ENCODE peak calls at places on chromosome 9, in four cellular contexts. B, Y, V and S are unnamed samples. For H3K36me3, the result is how much of the 10 kb centered on the place peaks cover.

GRCh38 chr9:36337002-36337401 is 63.1 kb downstream of the RNF38 start:
- DNase-seq in B (no peak), Y (no peak), V (no peak), S (no peak)

GRCh38 chr9:136587145-136587943 is 41.5 kb upstream of the NOTCH1 start:
- DNase-seq in B (peak), Y (no peak), V (no peak), S (no peak)

GRCh38 chr9:38254756-38255155 is 137.7 kb upstream of the ALDH1B1 start:
- DNase-seq in B (no peak), Y (no peak), V (no peak), S (no peak)

GRCh38 chr9:96222132-96222531 is 79.8 kb downstream of the HSD17B3 start:
- DNase-seq in B (peak), Y (no peak), V (no peak), S (peak)

GRCh38 chr9:15746905-15747304 is 194.1 kb downstream of the CCDC171 start:
- DNase-seq in B (no peak), Y (no peak), V (no peak), S (no peak)

GRCh38 chr9:115910899-115911298 is 242.7 kb upstream of the PAPPA start:
- DNase-seq in B (no peak), Y (no peak), V (no peak), S (no peak)

GRCh38 chr9:134180786-134181647 is 16.7 kb upstream of the RNU6ATAC start:
- DNase-seq in B (no peak), Y (no peak), V (no peak), S (no peak)

GRCh38 chr9:119252671-119253299 is 116.5 kb downstream of the BRINP1 start:
- DNase-seq in B (no peak), Y (no peak), V (peak), S (no peak)

GRCh38 chr9:72509635-72510034 is 11.8 kb upstream of the TMC1 start:
- DNase-seq in B (peak), Y (no peak), V (no peak), S (no peak)

GRCh38 chr9:116493183-116493582 is 193.9 kb upstream of the TRIM32 start:
- DNase-seq in B (no peak), Y (no peak), V (no peak), S (no peak)

GRCh38 chr9:133563286-133564213 is 29.0 kb downstream of the ADAMTSL2 start:
- DNase-seq in B (peak), Y (no peak), V (no peak), S (no peak)

GRCh38 chr9:99085949-99086948 is 18.7 kb upstream of the TGFBR1 start:
- DNase-seq in B (peak), Y (no peak), V (no peak), S (peak)

GRCh38 chr9:101738566-101739183 is at the start of gene GRIN3A:
- DNase-seq in B (no peak), Y (no peak), V (peak), S (no peak)

DNA sequence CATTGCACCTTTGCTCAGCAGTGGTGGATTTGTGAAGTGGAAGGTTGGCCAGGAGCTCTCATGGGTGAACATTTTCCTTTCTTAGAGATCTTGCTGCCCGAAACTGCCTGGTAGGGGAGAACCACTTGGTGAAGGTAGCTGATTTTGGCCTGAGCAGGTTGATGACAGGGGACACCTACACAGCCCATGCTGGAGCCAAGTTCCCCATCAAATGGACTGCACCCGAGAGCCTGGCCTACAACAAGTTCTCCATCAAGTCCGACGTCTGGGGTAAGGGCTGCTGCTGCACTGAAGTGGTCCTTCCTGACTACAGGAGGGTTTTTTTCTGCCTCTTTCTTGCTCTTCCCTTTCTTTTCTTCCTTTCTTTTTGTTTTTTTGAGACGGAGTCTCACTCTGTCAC is 21.8 kb downstream of the QRFP start:
- DNase-seq in B (no peak), Y (no peak), V (no peak), S (no peak)
- H3K36me3 ChIP-seq in B (half or more), Y (half or more), V (half or more), S (half or more)

GRCh38 chr9:70954607-70955143 is 166.7 kb downstream of the TRPM3 start:
- DNase-seq in B (no peak), Y (no peak), V (no peak), S (peak)
- H2BK12ac ChIP-seq in B (peak), Y (no peak), V (no peak), S (no peak)

GRCh38 chr9:131645078-131645776 is 94.6 kb downstream of the RAPGEF1 start:
- DNase-seq in B (peak), Y (no peak), V (no peak), S (peak)
- H3K36me3 ChIP-seq in B (under half), Y (under half), V (under half), S (under half)

GRCh38 chr9:113796651-113797426 is 79.3 kb upstream of the ZNF618 start:
- DNase-seq in B (no peak), Y (no peak), V (no peak), S (no peak)
- H2BK12ac ChIP-seq in B (no peak), Y (peak), V (no peak), S (no peak)

GRCh38 chr9:129002989-129003388 is 25.1 kb downstream of the SH3GLB2 start:
- DNase-seq in B (no peak), Y (no peak), V (no peak), S (no peak)
- H3K36me3 ChIP-seq in B (half or more), Y (half or more), V (half or more), S (half or more)

DNA sequence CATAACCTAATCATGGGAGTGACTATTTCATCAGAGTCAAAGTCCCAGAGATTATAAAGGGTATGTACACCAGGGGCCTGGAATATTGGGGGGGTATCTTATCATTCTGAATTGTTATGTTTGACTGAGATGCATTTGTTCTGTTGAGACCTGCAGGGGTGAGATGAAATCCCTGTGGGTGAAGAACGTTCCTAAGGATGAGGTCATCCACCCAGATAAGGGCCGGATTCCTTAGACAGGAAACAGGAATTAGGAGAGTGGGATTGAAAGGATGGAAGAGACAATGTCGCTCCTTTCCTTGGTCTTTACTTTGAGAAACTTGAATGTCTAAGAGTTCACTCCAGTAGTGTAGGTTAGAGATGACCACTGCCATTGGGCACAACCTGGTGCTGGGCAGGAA is 54.7 kb downstream of the GAS1 start:
- DNase-seq in B (no peak), Y (no peak), V (no peak), S (peak)
- H2BK12ac ChIP-seq in B (no peak), Y (no peak), V (no peak), S (no peak)

GRCh38 chr9:33926746-33927485 is 110.0 kb downstream of the UBE2R2 start:
- DNase-seq in B (no peak), Y (no peak), V (no peak), S (no peak)

GRCh38 chr9:33931326-33931725 is 114.4 kb downstream of the UBE2R2 start:
- DNase-seq in B (no peak), Y (no peak), V (no peak), S (no peak)

GRCh38 chr9:33923998-33924701 is 107.2 kb downstream of the UBE2R2 start:
- DNase-seq in B (no peak), Y (no peak), V (no peak), S (no peak)

GRCh38 chr9:33924978-33925797 is 108.2 kb downstream of the UBE2R2 start:
- DNase-seq in B (peak), Y (peak), V (peak), S (peak)

GRCh38 chr9:33927694-33928093 is 110.7 kb downstream of the UBE2R2 start:
- DNase-seq in B (no peak), Y (no peak), V (no peak), S (no peak)
- H3K36me3 ChIP-seq in B (half or more), Y (half or more), V (half or more), S (half or more)